ENCODE peak calls at places on chromosome 1, in seven cellular contexts. One of them, this sample, is unnamed.

GRCh38 chr1:206839857-206840256 is 25.6 kb upstream of the IL20 start:
- DNase-seq in transverse colon: no peak
- DNase-seq in GM23248: peak
- DNase-seq in iPS DF 6.9: no peak
- DNase-seq in CD4-positive, CD25-positive, alpha-beta regulatory T cell: no peak
- DNase-seq in DND-41: no peak
- DNase-seq in mammary epithelial cell: no peak
- DNase-seq in this sample: no peak

GRCh38 chr1:100265562-100265930 is 470 bp upstream of the RTCA start:
- DNase-seq in transverse colon: peak
- DNase-seq in GM23248: peak
- DNase-seq in iPS DF 6.9: no peak
- DNase-seq in CD4-positive, CD25-positive, alpha-beta regulatory T cell: no peak
- DNase-seq in DND-41: no peak
- DNase-seq in mammary epithelial cell: peak
- DNase-seq in this sample: peak

GRCh38 chr1:4803335-4803734 is 148.9 kb downstream of the AJAP1 start:
- DNase-seq in transverse colon: no peak
- DNase-seq in GM23248: no peak
- DNase-seq in iPS DF 6.9: no peak
- DNase-seq in CD4-positive, CD25-positive, alpha-beta regulatory T cell: no peak
- DNase-seq in DND-41: no peak
- DNase-seq in mammary epithelial cell: no peak
- DNase-seq in this sample: no peak

GRCh38 chr1:153277852-153278251 is 18.4 kb downstream of the LORICRIN start:
- DNase-seq in transverse colon: peak
- DNase-seq in GM23248: no peak
- DNase-seq in iPS DF 6.9: peak
- DNase-seq in CD4-positive, CD25-positive, alpha-beta regulatory T cell: no peak
- DNase-seq in DND-41: no peak
- DNase-seq in mammary epithelial cell: peak
- DNase-seq in this sample: peak

GRCh38 chr1:16063921-16064320 is 9.5 kb downstream of the FAM131C start:
- DNase-seq in transverse colon: no peak
- DNase-seq in GM23248: no peak
- DNase-seq in iPS DF 6.9: no peak
- DNase-seq in CD4-positive, CD25-positive, alpha-beta regulatory T cell: no peak
- DNase-seq in DND-41: no peak
- DNase-seq in mammary epithelial cell: no peak
- DNase-seq in this sample: no peak

GRCh38 chr1:6802893-6803292 is 17.6 kb downstream of the CAMTA1 start:
- DNase-seq in transverse colon: no peak
- DNase-seq in GM23248: no peak
- DNase-seq in iPS DF 6.9: no peak
- DNase-seq in CD4-positive, CD25-positive, alpha-beta regulatory T cell: no peak
- DNase-seq in DND-41: no peak
- DNase-seq in mammary epithelial cell: no peak
- DNase-seq in this sample: no peak

GRCh38 chr1:83818916-83819315 is 180.0 kb downstream of the TTLL7 start:
- DNase-seq in transverse colon: peak
- DNase-seq in GM23248: peak
- DNase-seq in iPS DF 6.9: no peak
- DNase-seq in CD4-positive, CD25-positive, alpha-beta regulatory T cell: no peak
- DNase-seq in DND-41: no peak
- DNase-seq in mammary epithelial cell: peak
- DNase-seq in this sample: no peak

GRCh38 chr1:8061210-8061609 is 35.1 kb upstream of the ERRFI1 start:
- DNase-seq in transverse colon: no peak
- DNase-seq in GM23248: peak
- DNase-seq in iPS DF 6.9: no peak
- DNase-seq in CD4-positive, CD25-positive, alpha-beta regulatory T cell: no peak
- DNase-seq in DND-41: no peak
- DNase-seq in mammary epithelial cell: peak
- DNase-seq in this sample: no peak

GRCh38 chr1:162252209-162252608 is 124.4 kb downstream of the SPATA46 start:
- DNase-seq in transverse colon: no peak
- DNase-seq in GM23248: no peak
- DNase-seq in iPS DF 6.9: no peak
- DNase-seq in CD4-positive, CD25-positive, alpha-beta regulatory T cell: no peak
- DNase-seq in DND-41: no peak
- DNase-seq in mammary epithelial cell: no peak
- DNase-seq in this sample: no peak

GRCh38 chr1:238690415-238690814 is 696.0 kb upstream of the CHRM3 start:
- DNase-seq in transverse colon: no peak
- DNase-seq in GM23248: peak
- DNase-seq in iPS DF 6.9: no peak
- DNase-seq in CD4-positive, CD25-positive, alpha-beta regulatory T cell: no peak
- DNase-seq in DND-41: no peak
- DNase-seq in mammary epithelial cell: peak
- DNase-seq in this sample: no peak

GRCh38 chr1:13699936-13700520 is at the start of gene PRDM2:
- DNase-seq in transverse colon: peak
- DNase-seq in GM23248: peak
- DNase-seq in iPS DF 6.9: no peak
- DNase-seq in CD4-positive, CD25-positive, alpha-beta regulatory T cell: peak
- DNase-seq in DND-41: peak
- DNase-seq in mammary epithelial cell: peak
- DNase-seq in this sample: no peak

GRCh38 chr1:116772648-116773045 is 18.4 kb downstream of the CD2 start:
- DNase-seq in transverse colon: no peak
- DNase-seq in GM23248: peak
- DNase-seq in iPS DF 6.9: no peak
- DNase-seq in CD4-positive, CD25-positive, alpha-beta regulatory T cell: no peak
- DNase-seq in DND-41: no peak
- DNase-seq in mammary epithelial cell: peak
- DNase-seq in this sample: no peak

GRCh38 chr1:112344754-112345423 is 51.1 kb upstream of the CTTNBP2NL start:
- DNase-seq in transverse colon: no peak
- DNase-seq in GM23248: no peak
- DNase-seq in iPS DF 6.9: no peak
- DNase-seq in CD4-positive, CD25-positive, alpha-beta regulatory T cell: no peak
- DNase-seq in DND-41: peak
- DNase-seq in mammary epithelial cell: no peak
- DNase-seq in this sample: no peak

DNA sequence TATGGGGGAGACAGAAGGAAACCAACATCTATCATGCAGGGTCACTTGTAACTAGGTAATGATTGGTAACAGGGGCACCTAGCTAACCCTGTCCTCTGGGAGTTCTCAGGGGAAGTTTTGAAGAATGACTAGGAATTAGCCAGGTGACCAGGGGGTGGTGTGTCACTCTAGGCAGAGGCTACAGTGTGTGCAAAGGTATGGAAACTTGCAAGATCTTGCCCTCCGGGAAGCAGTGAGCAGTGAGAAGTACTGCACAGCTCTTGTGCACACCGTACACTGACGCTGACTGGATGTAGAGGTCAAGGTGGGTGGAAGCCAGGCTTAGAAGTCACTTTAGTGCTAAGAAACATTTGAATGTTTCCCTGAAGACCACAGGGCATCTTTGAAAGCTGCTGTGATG is 62.9 kb upstream of the LMO4 start:
- DNase-seq in transverse colon: no peak
- DNase-seq in GM23248: no peak
- DNase-seq in iPS DF 6.9: no peak
- DNase-seq in CD4-positive, CD25-positive, alpha-beta regulatory T cell: no peak
- DNase-seq in DND-41: no peak
- DNase-seq in mammary epithelial cell: no peak
- DNase-seq in this sample: no peak
- H3K4me3 ChIP-seq in transverse colon: no peak
- H3K4me3 ChIP-seq in GM23248: no peak
- H3K4me3 ChIP-seq in iPS DF 6.9: no peak
- H3K4me3 ChIP-seq in CD4-positive, CD25-positive, alpha-beta regulatory T cell: no peak
- H3K4me3 ChIP-seq in DND-41: no peak
- H3K4me3 ChIP-seq in mammary epithelial cell: no peak
- H3K4me3 ChIP-seq in this sample: no peak

GRCh38 chr1:17746920-17747319 is 8.2 kb upstream of the ACTL8 start:
- DNase-seq in transverse colon: no peak
- DNase-seq in GM23248: no peak
- DNase-seq in iPS DF 6.9: no peak
- DNase-seq in CD4-positive, CD25-positive, alpha-beta regulatory T cell: no peak
- DNase-seq in DND-41: no peak
- DNase-seq in mammary epithelial cell: no peak
- DNase-seq in this sample: no peak
- H3K4me3 ChIP-seq in transverse colon: no peak
- H3K4me3 ChIP-seq in GM23248: no peak
- H3K4me3 ChIP-seq in iPS DF 6.9: no peak
- H3K4me3 ChIP-seq in CD4-positive, CD25-positive, alpha-beta regulatory T cell: no peak
- H3K4me3 ChIP-seq in DND-41: no peak
- H3K4me3 ChIP-seq in mammary epithelial cell: no peak
- H3K4me3 ChIP-seq in this sample: no peak

DNA sequence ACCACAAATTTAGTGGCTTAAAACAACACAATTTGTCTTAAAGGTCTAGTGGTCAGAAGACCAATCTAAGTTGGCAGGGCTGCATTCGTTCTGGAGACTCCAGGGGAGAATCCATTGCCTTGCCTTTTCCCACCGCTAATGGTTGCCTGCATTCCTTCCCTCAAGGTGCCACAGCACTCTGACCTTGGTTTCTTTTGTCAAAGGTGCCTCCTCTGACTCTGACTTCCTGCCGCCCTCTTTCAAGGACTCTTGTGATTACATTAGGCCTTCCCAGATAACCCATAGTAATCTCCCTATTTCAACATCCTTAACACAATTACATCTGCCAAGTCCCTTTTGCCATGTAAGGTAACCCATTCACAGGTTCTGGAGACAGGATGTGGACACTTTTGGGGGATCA is 145.3 kb downstream of the S1PR1 start:
- DNase-seq in transverse colon: no peak
- DNase-seq in GM23248: no peak
- DNase-seq in iPS DF 6.9: peak
- DNase-seq in CD4-positive, CD25-positive, alpha-beta regulatory T cell: no peak
- DNase-seq in DND-41: no peak
- DNase-seq in mammary epithelial cell: no peak
- DNase-seq in this sample: no peak
- H3K4me3 ChIP-seq in transverse colon: no peak
- H3K4me3 ChIP-seq in GM23248: no peak
- H3K4me3 ChIP-seq in iPS DF 6.9: no peak
- H3K4me3 ChIP-seq in CD4-positive, CD25-positive, alpha-beta regulatory T cell: no peak
- H3K4me3 ChIP-seq in DND-41: no peak
- H3K4me3 ChIP-seq in mammary epithelial cell: no peak
- H3K4me3 ChIP-seq in this sample: no peak

DNA sequence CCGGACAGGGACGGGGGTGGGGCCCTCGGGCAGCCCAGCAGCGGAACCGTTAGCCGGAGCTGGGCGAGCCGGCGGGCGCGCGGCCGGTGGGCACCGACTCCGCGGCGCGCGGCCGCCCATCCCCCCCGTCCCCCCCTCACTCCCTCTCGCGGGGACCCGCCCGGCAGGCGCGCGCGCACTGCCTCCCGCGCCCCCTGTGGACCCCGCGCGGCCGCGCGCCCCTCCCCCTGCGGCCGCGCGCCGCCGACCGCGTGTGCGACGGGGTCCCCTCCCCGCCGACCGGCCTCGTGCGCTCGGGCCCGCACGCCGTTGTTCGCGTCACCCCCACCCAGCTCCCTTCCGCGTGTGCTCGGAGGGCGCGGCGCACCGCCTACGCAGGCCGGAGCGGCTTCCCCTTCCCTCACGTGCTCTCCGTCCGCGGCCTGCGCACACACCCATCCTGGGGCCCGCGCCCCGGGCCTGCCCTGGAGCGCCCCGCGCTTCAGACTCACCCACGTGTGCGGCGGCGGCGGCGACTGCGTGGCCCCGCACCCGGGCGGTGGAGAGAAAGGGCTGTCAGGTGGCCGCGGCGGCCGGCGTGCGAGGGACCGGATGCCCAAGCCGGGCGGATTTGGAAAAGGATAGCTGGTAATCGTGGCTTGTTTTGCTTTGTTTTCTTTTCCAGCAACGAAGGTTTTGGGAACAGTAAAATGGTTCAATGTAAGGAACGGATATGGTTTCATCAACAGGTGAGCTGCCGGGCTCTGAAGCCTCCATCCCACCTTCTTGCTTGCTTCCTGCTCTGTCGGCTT is 716 bp downstream of the YBX1 start:
- DNase-seq in transverse colon: peak
- DNase-seq in GM23248: peak
- DNase-seq in iPS DF 6.9: no peak
- DNase-seq in CD4-positive, CD25-positive, alpha-beta regulatory T cell: peak
- DNase-seq in DND-41: peak
- DNase-seq in mammary epithelial cell: peak
- DNase-seq in this sample: no peak
- H3K4me3 ChIP-seq in transverse colon: peak
- H3K4me3 ChIP-seq in GM23248: peak
- H3K4me3 ChIP-seq in iPS DF 6.9: peak
- H3K4me3 ChIP-seq in CD4-positive, CD25-positive, alpha-beta regulatory T cell: peak
- H3K4me3 ChIP-seq in DND-41: peak
- H3K4me3 ChIP-seq in mammary epithelial cell: peak
- H3K4me3 ChIP-seq in this sample: peak

GRCh38 chr1:220529530-220529920 is 1.6 kb downstream of the MARK1 start:
- DNase-seq in transverse colon: no peak
- DNase-seq in GM23248: no peak
- DNase-seq in iPS DF 6.9: no peak
- DNase-seq in CD4-positive, CD25-positive, alpha-beta regulatory T cell: no peak
- DNase-seq in DND-41: no peak
- DNase-seq in mammary epithelial cell: no peak
- DNase-seq in this sample: no peak
- H3K4me3 ChIP-seq in transverse colon: no peak
- H3K4me3 ChIP-seq in GM23248: no peak
- H3K4me3 ChIP-seq in iPS DF 6.9: peak
- H3K4me3 ChIP-seq in CD4-positive, CD25-positive, alpha-beta regulatory T cell: no peak
- H3K4me3 ChIP-seq in DND-41: no peak
- H3K4me3 ChIP-seq in mammary epithelial cell: peak
- H3K4me3 ChIP-seq in this sample: no peak

DNA sequence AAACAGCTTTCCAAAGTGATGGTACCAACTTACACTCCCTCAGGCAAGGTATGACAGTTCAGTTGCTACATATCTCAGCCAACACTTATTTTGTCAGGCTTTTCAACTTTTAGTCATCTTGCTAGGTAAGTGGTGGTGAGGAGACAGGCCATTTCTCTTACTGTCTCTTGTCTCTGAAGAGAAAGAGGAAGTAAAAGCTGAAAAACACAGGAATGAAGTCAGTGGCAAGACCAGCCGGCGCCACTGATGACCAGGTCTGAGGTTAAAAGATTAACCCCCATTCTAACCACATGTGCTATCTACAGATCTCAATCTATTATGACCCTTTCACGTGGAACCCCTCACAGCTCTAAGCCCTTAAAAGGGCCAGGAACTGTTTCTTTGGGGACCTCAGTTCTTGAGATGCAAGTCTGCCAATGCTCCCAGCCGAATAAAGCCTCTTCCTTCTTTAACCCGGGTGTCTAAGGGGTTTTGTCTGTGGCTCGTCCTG is 4.2 kb downstream of the ADCY10 start:
- DNase-seq in transverse colon: no peak
- DNase-seq in GM23248: no peak
- DNase-seq in iPS DF 6.9: no peak
- DNase-seq in CD4-positive, CD25-positive, alpha-beta regulatory T cell: no peak
- DNase-seq in DND-41: no peak
- DNase-seq in mammary epithelial cell: no peak
- DNase-seq in this sample: no peak
- H3K4me3 ChIP-seq in transverse colon: no peak
- H3K4me3 ChIP-seq in GM23248: no peak
- H3K4me3 ChIP-seq in iPS DF 6.9: no peak
- H3K4me3 ChIP-seq in CD4-positive, CD25-positive, alpha-beta regulatory T cell: no peak
- H3K4me3 ChIP-seq in DND-41: no peak
- H3K4me3 ChIP-seq in mammary epithelial cell: no peak
- H3K4me3 ChIP-seq in this sample: no peak